ENCODE peak calls at places on chromosomes 3 and 15, in nine cellular contexts. One of them, this sample, is unnamed.

GRCh38 chr3:152302521-152303021 is 33.8 kb downstream of the MBNL1 start:
- DNase-seq in H54: no peak
- DNase-seq in uterus: peak
- DNase-seq in ovary: peak
- DNase-seq in body of pancreas: peak
- DNase-seq in erythroblast: no peak
- DNase-seq in esophagus muscularis mucosa: no peak
- DNase-seq in sigmoid colon: peak
- DNase-seq in suprapubic skin: no peak
- DNase-seq in this sample: no peak

GRCh38 chr15:52095597-52096262 is 16.8 kb downstream of the BCL2L10 start:
- DNase-seq in ovary: no peak
- DNase-seq in sigmoid colon: no peak
- DNase-seq in esophagus muscularis mucosa: no peak
- DNase-seq in H54: no peak
- DNase-seq in suprapubic skin: no peak
- DNase-seq in uterus: no peak
- DNase-seq in body of pancreas: no peak
- DNase-seq in erythroblast: no peak
- DNase-seq in this sample: no peak

GRCh38 chr15:48177383-48177874 is 666 bp downstream of the MYEF2 start:
- DNase-seq in uterus: no peak
- DNase-seq in esophagus muscularis mucosa: no peak
- DNase-seq in sigmoid colon: no peak
- DNase-seq in H54: peak
- DNase-seq in body of pancreas: no peak
- DNase-seq in ovary: no peak
- DNase-seq in erythroblast: peak
- DNase-seq in suprapubic skin: no peak
- DNase-seq in this sample: no peak

GRCh38 chr15:90838066-90838465 is 30.3 kb upstream of the FURIN start:
- DNase-seq in H54: no peak
- DNase-seq in esophagus muscularis mucosa: no peak
- DNase-seq in ovary: no peak
- DNase-seq in body of pancreas: no peak
- DNase-seq in suprapubic skin: no peak
- DNase-seq in sigmoid colon: no peak
- DNase-seq in erythroblast: peak
- DNase-seq in uterus: no peak
- DNase-seq in this sample: no peak

GRCh38 chr3:13927295-13927694 is 47.4 kb upstream of the WNT7A start:
- DNase-seq in sigmoid colon: no peak
- DNase-seq in uterus: no peak
- DNase-seq in esophagus muscularis mucosa: no peak
- DNase-seq in suprapubic skin: no peak
- DNase-seq in body of pancreas: no peak
- DNase-seq in erythroblast: no peak
- DNase-seq in ovary: no peak
- DNase-seq in H54: no peak
- DNase-seq in this sample: no peak

GRCh38 chr15:41581110-41581509 is 22.1 kb downstream of the TYRO3 start:
- DNase-seq in ovary: no peak
- DNase-seq in body of pancreas: no peak
- DNase-seq in H54: no peak
- DNase-seq in esophagus muscularis mucosa: no peak
- DNase-seq in sigmoid colon: no peak
- DNase-seq in suprapubic skin: no peak
- DNase-seq in erythroblast: peak
- DNase-seq in uterus: no peak
- DNase-seq in this sample: no peak

GRCh38 chr15:46681901-46682300 is 1035.4 kb upstream of the SEMA6D start:
- DNase-seq in esophagus muscularis mucosa: no peak
- DNase-seq in sigmoid colon: no peak
- DNase-seq in H54: no peak
- DNase-seq in uterus: no peak
- DNase-seq in body of pancreas: no peak
- DNase-seq in suprapubic skin: no peak
- DNase-seq in ovary: no peak
- DNase-seq in erythroblast: no peak
- DNase-seq in this sample: no peak

GRCh38 chr3:46417120-46417510 is 10.1 kb downstream of the CCRL2 start:
- DNase-seq in body of pancreas: no peak
- DNase-seq in uterus: no peak
- DNase-seq in H54: no peak
- DNase-seq in sigmoid colon: no peak
- DNase-seq in erythroblast: no peak
- DNase-seq in suprapubic skin: no peak
- DNase-seq in ovary: no peak
- DNase-seq in esophagus muscularis mucosa: no peak
- DNase-seq in this sample: no peak

GRCh38 chr3:143686638-143687197 is 161.6 kb downstream of the SLC9A9 start:
- DNase-seq in erythroblast: no peak
- DNase-seq in H54: no peak
- DNase-seq in body of pancreas: no peak
- DNase-seq in uterus: no peak
- DNase-seq in ovary: no peak
- DNase-seq in suprapubic skin: no peak
- DNase-seq in sigmoid colon: no peak
- DNase-seq in esophagus muscularis mucosa: no peak
- DNase-seq in this sample: no peak

GRCh38 chr3:193569119-193569518 is 14.4 kb upstream of the ATP13A4 start:
- DNase-seq in suprapubic skin: no peak
- DNase-seq in sigmoid colon: no peak
- DNase-seq in H54: no peak
- DNase-seq in esophagus muscularis mucosa: no peak
- DNase-seq in ovary: no peak
- DNase-seq in uterus: no peak
- DNase-seq in erythroblast: no peak
- DNase-seq in body of pancreas: no peak
- DNase-seq in this sample: no peak

GRCh38 chr3:116920836-116921596 is 211.4 kb downstream of the TUSC7 start:
- DNase-seq in uterus: no peak
- DNase-seq in sigmoid colon: no peak
- DNase-seq in body of pancreas: no peak
- DNase-seq in suprapubic skin: no peak
- DNase-seq in erythroblast: no peak
- DNase-seq in ovary: no peak
- DNase-seq in H54: no peak
- DNase-seq in esophagus muscularis mucosa: no peak
- DNase-seq in this sample: no peak

GRCh38 chr15:87929835-87930234 is 326.7 kb downstream of the NTRK3 start:
- DNase-seq in esophagus muscularis mucosa: no peak
- DNase-seq in sigmoid colon: no peak
- DNase-seq in H54: no peak
- DNase-seq in body of pancreas: no peak
- DNase-seq in uterus: no peak
- DNase-seq in ovary: no peak
- DNase-seq in suprapubic skin: no peak
- DNase-seq in erythroblast: no peak
- DNase-seq in this sample: no peak

GRCh38 chr3:196320110-196320509 is 2.1 kb upstream of the DYNLT2B start:
- DNase-seq in esophagus muscularis mucosa: no peak
- DNase-seq in H54: no peak
- DNase-seq in suprapubic skin: no peak
- DNase-seq in ovary: no peak
- DNase-seq in body of pancreas: no peak
- DNase-seq in sigmoid colon: no peak
- DNase-seq in erythroblast: no peak
- DNase-seq in uterus: no peak
- DNase-seq in this sample: no peak

GRCh38 chr3:196315821-196316220 is 2.2 kb downstream of the DYNLT2B start:
- DNase-seq in erythroblast: no peak
- DNase-seq in sigmoid colon: no peak
- DNase-seq in esophagus muscularis mucosa: no peak
- DNase-seq in suprapubic skin: no peak
- DNase-seq in body of pancreas: no peak
- DNase-seq in uterus: no peak
- DNase-seq in ovary: no peak
- DNase-seq in H54: no peak
- DNase-seq in this sample: no peak

GRCh38 chr3:196314597-196314996 is 3.4 kb downstream of the DYNLT2B start:
- DNase-seq in sigmoid colon: no peak
- DNase-seq in esophagus muscularis mucosa: no peak
- DNase-seq in uterus: no peak
- DNase-seq in body of pancreas: no peak
- DNase-seq in ovary: no peak
- DNase-seq in erythroblast: no peak
- DNase-seq in H54: no peak
- DNase-seq in suprapubic skin: no peak
- DNase-seq in this sample: no peak

GRCh38 chr3:196321162-196321561 is 3.1 kb upstream of the DYNLT2B start:
- DNase-seq in sigmoid colon: no peak
- DNase-seq in H54: no peak
- DNase-seq in erythroblast: no peak
- DNase-seq in body of pancreas: no peak
- DNase-seq in uterus: no peak
- DNase-seq in esophagus muscularis mucosa: no peak
- DNase-seq in ovary: no peak
- DNase-seq in suprapubic skin: no peak
- DNase-seq in this sample: no peak

DNA sequence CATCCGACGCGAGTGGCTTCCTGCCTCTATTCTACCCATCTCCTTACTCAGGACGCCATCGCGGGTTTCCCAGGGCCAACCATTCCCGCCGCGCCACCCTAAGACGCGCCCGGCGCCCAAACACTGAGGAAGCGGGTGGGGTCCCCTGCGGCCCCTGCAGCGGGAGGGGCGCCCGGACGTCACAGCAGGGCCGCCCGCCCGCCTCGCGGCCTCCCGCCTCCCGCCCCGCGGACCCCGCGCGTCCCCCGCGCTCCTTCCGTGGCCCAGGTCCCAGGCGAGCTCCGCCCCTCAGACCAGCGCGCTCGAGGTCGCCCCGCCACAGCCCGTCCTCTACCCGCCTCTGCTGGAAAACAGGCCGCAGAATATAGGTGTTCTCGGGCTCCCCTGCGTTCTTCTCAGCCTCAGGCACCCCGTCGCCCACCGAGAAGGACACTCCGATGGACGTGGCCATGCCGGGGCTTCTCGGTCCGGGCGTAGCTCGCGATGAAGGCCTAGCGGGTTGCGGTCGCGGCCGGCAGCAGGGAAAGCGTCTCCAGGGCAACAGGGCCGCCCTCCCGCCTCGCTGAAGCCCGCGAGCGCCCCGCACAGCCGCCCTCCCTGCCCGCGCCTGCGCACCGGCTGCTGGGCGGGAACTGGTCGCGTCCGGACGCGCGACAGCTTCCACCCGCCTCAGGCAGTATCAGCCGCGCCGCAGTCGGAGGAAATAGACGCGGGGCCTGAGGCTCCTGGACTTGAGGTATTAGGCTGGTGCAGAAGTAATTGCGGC is at the start of gene DYNLT2B:
- DNase-seq in suprapubic skin: peak
- DNase-seq in ovary: peak
- DNase-seq in uterus: peak
- DNase-seq in sigmoid colon: peak
- DNase-seq in H54: peak
- DNase-seq in erythroblast: peak
- DNase-seq in body of pancreas: peak
- DNase-seq in esophagus muscularis mucosa: peak
- DNase-seq in this sample: no peak
- TF ChIP-seq POLR2A in suprapubic skin: no peak
- TF ChIP-seq POLR2A in ovary: peak
- TF ChIP-seq POLR2A in uterus: peak
- TF ChIP-seq POLR2A in sigmoid colon: peak
- TF ChIP-seq POLR2A in H54: peak
- TF ChIP-seq POLR2A in erythroblast: peak
- TF ChIP-seq POLR2A in body of pancreas: peak
- TF ChIP-seq POLR2A in esophagus muscularis mucosa: peak
- TF ChIP-seq POLR2A in this sample: no peak

GRCh38 chr15:25176616-25176923 is 221.8 kb downstream of the SNRPN start:
- DNase-seq in sigmoid colon: peak
- DNase-seq in esophagus muscularis mucosa: no peak
- DNase-seq in H54: no peak
- DNase-seq in body of pancreas: no peak
- DNase-seq in suprapubic skin: peak
- DNase-seq in ovary: peak
- DNase-seq in erythroblast: no peak
- DNase-seq in uterus: peak
- DNase-seq in this sample: no peak
- TF ChIP-seq POLR2A in sigmoid colon: no peak
- TF ChIP-seq POLR2A in esophagus muscularis mucosa: no peak
- TF ChIP-seq POLR2A in H54: no peak
- TF ChIP-seq POLR2A in body of pancreas: no peak
- TF ChIP-seq POLR2A in suprapubic skin: no peak
- TF ChIP-seq POLR2A in ovary: no peak
- TF ChIP-seq POLR2A in erythroblast: no peak
- TF ChIP-seq POLR2A in uterus: no peak
- TF ChIP-seq POLR2A in this sample: no peak

DNA sequence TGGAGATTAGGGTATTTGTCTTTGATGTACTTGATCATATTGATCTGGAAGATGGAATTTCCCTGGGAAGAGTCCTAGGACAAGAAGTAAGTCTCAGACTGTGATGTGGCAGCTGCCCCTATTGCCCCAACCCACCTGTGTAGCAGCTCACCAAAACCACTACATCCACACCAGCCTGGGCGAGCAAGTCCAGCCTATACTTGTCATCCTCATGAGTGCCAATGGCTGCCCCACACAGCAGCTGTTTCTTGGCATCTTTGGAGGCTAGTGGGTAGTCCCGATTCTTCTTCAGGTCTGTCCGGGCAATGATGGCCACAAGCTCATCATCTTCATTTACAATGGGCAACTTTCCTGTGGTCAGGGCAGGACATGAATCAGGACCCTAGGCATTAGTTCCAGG is 2.7 kb downstream of the IMPDH2 start:
- DNase-seq in H54: no peak
- DNase-seq in esophagus muscularis mucosa: no peak
- DNase-seq in uterus: no peak
- DNase-seq in body of pancreas: no peak
- DNase-seq in suprapubic skin: no peak
- DNase-seq in sigmoid colon: no peak
- DNase-seq in erythroblast: no peak
- DNase-seq in ovary: no peak
- DNase-seq in this sample: no peak
- TF ChIP-seq POLR2A in H54: no peak
- TF ChIP-seq POLR2A in esophagus muscularis mucosa: no peak
- TF ChIP-seq POLR2A in uterus: no peak
- TF ChIP-seq POLR2A in body of pancreas: no peak
- TF ChIP-seq POLR2A in suprapubic skin: no peak
- TF ChIP-seq POLR2A in sigmoid colon: no peak
- TF ChIP-seq POLR2A in erythroblast: peak
- TF ChIP-seq POLR2A in ovary: no peak
- TF ChIP-seq POLR2A in this sample: no peak

DNA sequence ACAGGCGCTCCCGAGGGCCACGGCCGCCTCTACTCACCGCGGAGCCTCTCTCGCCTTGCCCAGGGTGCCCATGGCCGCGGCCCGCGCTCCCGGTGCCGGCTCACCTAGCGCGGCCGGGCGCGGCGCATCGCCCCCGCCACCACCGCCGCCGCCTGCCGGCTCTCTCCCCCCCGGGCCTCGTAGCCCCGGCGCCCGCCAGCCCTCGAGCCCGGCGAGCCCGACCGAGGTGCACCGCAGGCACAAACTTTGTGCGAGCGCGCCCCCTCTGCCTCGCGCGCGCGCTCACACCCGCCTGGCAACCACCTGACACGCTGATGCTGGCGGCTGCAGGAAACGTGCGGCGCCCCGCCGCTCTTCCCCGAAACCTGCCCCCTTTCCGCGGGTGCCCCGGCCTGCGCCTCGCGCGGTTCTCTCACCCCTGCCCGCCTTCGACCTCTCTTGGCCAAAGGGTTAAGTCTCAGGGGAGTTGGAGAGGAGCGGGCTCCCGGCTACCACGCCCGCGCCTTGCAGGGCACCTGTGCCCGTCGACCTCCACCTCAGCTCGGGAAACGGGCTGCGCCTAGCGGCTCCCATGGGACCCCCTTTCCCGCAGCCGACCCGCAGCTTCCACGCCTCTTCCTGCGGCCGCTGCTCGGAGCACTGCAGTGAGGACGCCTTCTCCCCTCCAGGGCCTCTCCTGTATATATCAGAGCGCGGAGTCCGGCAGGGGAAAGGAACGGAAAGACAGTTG is at the start of gene RASGRP1:
- DNase-seq in esophagus muscularis mucosa: peak
- DNase-seq in uterus: peak
- DNase-seq in erythroblast: peak
- DNase-seq in suprapubic skin: no peak
- DNase-seq in ovary: no peak
- DNase-seq in body of pancreas: peak
- DNase-seq in H54: no peak
- DNase-seq in sigmoid colon: peak
- DNase-seq in this sample: no peak
- TF ChIP-seq POLR2A in esophagus muscularis mucosa: no peak
- TF ChIP-seq POLR2A in uterus: no peak
- TF ChIP-seq POLR2A in erythroblast: no peak
- TF ChIP-seq POLR2A in suprapubic skin: no peak
- TF ChIP-seq POLR2A in ovary: no peak
- TF ChIP-seq POLR2A in body of pancreas: no peak
- TF ChIP-seq POLR2A in H54: no peak
- TF ChIP-seq POLR2A in sigmoid colon: no peak
- TF ChIP-seq POLR2A in this sample: no peak

This sample was measured in vagina.